ENCODE peak calls at places on chromosomes 3 and 15, in nine cellular contexts. W is OCI-LY7, X is fibroblast of lung, O is IMR-90, J is vagina, Y is A549, K is ovary, V is left ventricle myocardium inferior, T is thoracic aorta. G is an unnamed sample.

GRCh38 chr3:15795563-15796308 is 2.0 kb downstream of the ANKRD28 start:
- DNase-seq in W (peak), X (peak), O (peak), J (no peak), Y (no peak), K (no peak), V (no peak), T (no peak), G (peak)

GRCh38 chr15:96771035-96771434 is 440.5 kb downstream of the NR2F2 start:
- DNase-seq in W (no peak), X (no peak), O (no peak), J (no peak), Y (no peak), K (no peak), V (no peak), T (no peak), G (no peak)

GRCh38 chr15:74283366-74283765 is 47.2 kb downstream of the CCDC33 start:
- DNase-seq in W (no peak), X (no peak), O (no peak), J (no peak), Y (no peak), K (no peak), V (no peak), T (no peak), G (no peak)

GRCh38 chr15:65374831-65375401 is 2.9 kb downstream of the IGDCC3 start:
- DNase-seq in W (no peak), X (no peak), O (peak), J (no peak), Y (no peak), K (no peak), V (no peak), T (no peak), G (no peak)

GRCh38 chr3:169668957-169669681 is 5.6 kb upstream of the MECOM start:
- DNase-seq in W (no peak), X (peak), O (peak), J (no peak), Y (peak), K (peak), V (peak), T (peak), G (peak)

GRCh38 chr15:38251726-38252480 is 733 bp upstream of the SPRED1 start:
- DNase-seq in W (peak), X (peak), O (peak), J (no peak), Y (peak), K (peak), V (peak), T (peak), G (peak)

GRCh38 chr3:197562398-197563251 is 6.9 kb upstream of the BDH1 start:
- DNase-seq in W (no peak), X (no peak), O (no peak), J (no peak), Y (no peak), K (no peak), V (no peak), T (no peak), G (no peak)

GRCh38 chr3:46566040-46566631 is at the start of gene LRRC2:
- DNase-seq in W (no peak), X (peak), O (peak), J (no peak), Y (no peak), K (peak), V (peak), T (no peak), G (peak)

GRCh38 chr3:171157286-171157685 is 130.8 kb upstream of the SLC2A2 start:
- DNase-seq in W (no peak), X (peak), O (no peak), J (no peak), Y (no peak), K (peak), V (peak), T (no peak), G (peak)

GRCh38 chr15:25810631-25811077 is 52.5 kb downstream of the ATP10A start:
- DNase-seq in W (no peak), X (no peak), O (no peak), J (no peak), Y (no peak), K (no peak), V (no peak), T (no peak), G (no peak)

GRCh38 chr3:72767927-72768880 is 80.0 kb downstream of the SHQ1 start:
- DNase-seq in W (no peak), X (no peak), O (no peak), J (no peak), Y (no peak), K (no peak), V (no peak), T (no peak), G (no peak)

GRCh38 chr3:107241217-107241616 is 136.0 kb upstream of the CCDC54 start:
- DNase-seq in W (peak), X (peak), O (no peak), J (no peak), Y (peak), K (peak), V (peak), T (no peak), G (peak)

GRCh38 chr3:128681277-128681829 is 30.7 kb upstream of the RPN1 start:
- DNase-seq in W (no peak), X (no peak), O (no peak), J (no peak), Y (no peak), K (no peak), V (no peak), T (no peak), G (no peak)

GRCh38 chr3:125140011-125140813 is 72.3 kb downstream of the SLC12A8 start:
- DNase-seq in W (no peak), X (peak), O (peak), J (no peak), Y (no peak), K (no peak), V (no peak), T (no peak), G (peak)

GRCh38 chr3:114519415-114519814 is 225.6 kb downstream of the TIGIT start:
- DNase-seq in W (no peak), X (peak), O (peak), J (no peak), Y (peak), K (peak), V (no peak), T (no peak), G (peak)

GRCh38 chr15:85704720-85705119 is 90.0 kb downstream of the KLHL25 start:
- DNase-seq in W (no peak), X (no peak), O (no peak), J (no peak), Y (no peak), K (no peak), V (no peak), T (no peak), G (no peak)

DNA sequence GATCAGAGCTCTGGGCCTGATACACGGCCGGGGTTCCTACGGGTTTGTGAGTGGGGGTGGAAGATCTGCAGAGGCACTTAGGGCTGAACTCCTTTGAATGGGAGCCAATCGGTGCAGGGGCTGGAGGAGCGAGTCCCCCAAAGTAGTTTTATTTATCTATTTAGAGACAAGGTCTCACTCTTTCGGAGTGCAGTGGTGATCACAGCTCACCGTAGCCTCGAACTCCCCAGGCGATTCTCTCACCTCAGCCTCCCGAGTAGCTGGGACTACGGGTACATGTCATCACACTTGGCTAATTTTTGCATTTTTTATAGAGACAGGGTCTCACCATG is 1.6 kb upstream of the CELSR3 start:
- DNase-seq in W (no peak), X (no peak), O (no peak), J (no peak), Y (no peak), K (no peak), V (no peak), T (no peak), G (no peak)
- TF ChIP-seq CTCF in W (peak), X (no peak), O (no peak), J (no peak), Y (no peak), K (no peak), V (peak), T (peak), G (no peak)

GRCh38 chr3:111610612-111611054 is 15.5 kb upstream of the ZBED2 start:
- DNase-seq in W (no peak), X (no peak), O (no peak), J (no peak), Y (no peak), K (no peak), V (no peak), T (no peak), G (no peak)
- H3K4me3 ChIP-seq in W (no peak), X (no peak), O (no peak), J (no peak), Y (no peak), K (no peak), V (no peak), T (no peak), G (no peak)

GRCh38 chr15:98660055-98660454 is 11.7 kb downstream of the IGF1R start:
- DNase-seq in W (no peak), X (no peak), O (no peak), J (no peak), Y (no peak), K (no peak), V (no peak), T (no peak), G (no peak)

GRCh38 chr15:98658831-98659699 is 10.7 kb downstream of the IGF1R start:
- DNase-seq in W (peak), X (peak), O (peak), J (no peak), Y (peak), K (peak), V (no peak), T (no peak), G (peak)

GRCh38 chr15:98654790-98655360 is 6.5 kb downstream of the IGF1R start:
- DNase-seq in W (no peak), X (no peak), O (no peak), J (no peak), Y (no peak), K (no peak), V (no peak), T (no peak), G (no peak)

GRCh38 chr15:98655732-98656131 is 7.4 kb downstream of the IGF1R start:
- DNase-seq in W (no peak), X (no peak), O (no peak), J (no peak), Y (no peak), K (no peak), V (no peak), T (no peak), G (no peak)

GRCh38 chr15:98657721-98658120 is 9.4 kb downstream of the IGF1R start:
- DNase-seq in W (no peak), X (no peak), O (peak), J (no peak), Y (no peak), K (no peak), V (no peak), T (no peak), G (no peak)
- TF ChIP-seq CTCF in W (no peak), X (no peak), O (no peak), J (no peak), Y (no peak), K (no peak), V (no peak), T (no peak), G (no peak)

GRCh38 chr3:127226451-127226850 is 33.5 kb downstream of the PRR23E start:
- DNase-seq in W (no peak), X (no peak), O (no peak), J (no peak), Y (no peak), K (no peak), V (no peak), T (no peak), G (no peak)
- H3K4me3 ChIP-seq in W (no peak), X (no peak), O (no peak), J (no peak), Y (no peak), K (no peak), V (no peak), T (no peak), G (no peak)

GRCh38 chr3:155978324-155978723 is 107.9 kb downstream of the GMPS start:
- DNase-seq in W (no peak), X (no peak), O (no peak), J (no peak), Y (no peak), K (no peak), V (no peak), T (no peak), G (no peak)
- TF ChIP-seq CTCF in W (peak), X (peak), O (peak), J (no peak), Y (peak), K (no peak), V (peak), T (no peak), G (peak)

GRCh38 chr3:121998030-121998580 is 23.9 kb downstream of the ILDR1 start:
- DNase-seq in W (peak), X (peak), O (peak), J (no peak), Y (no peak), K (no peak), V (no peak), T (no peak), G (peak)

GRCh38 chr3:121998588-121999473 is 23.2 kb downstream of the ILDR1 start:
- DNase-seq in W (no peak), X (no peak), O (no peak), J (no peak), Y (no peak), K (no peak), V (no peak), T (no peak), G (no peak)

GRCh38 chr3:122000936-122001605 is 21.0 kb downstream of the ILDR1 start:
- DNase-seq in W (no peak), X (no peak), O (no peak), J (no peak), Y (no peak), K (no peak), V (no peak), T (no peak), G (no peak)

GRCh38 chr3:122001892-122002291 is 20.2 kb downstream of the ILDR1 start:
- DNase-seq in W (no peak), X (no peak), O (no peak), J (no peak), Y (no peak), K (no peak), V (no peak), T (no peak), G (no peak)

GRCh38 chr3:121999931-122000330 is 22.1 kb downstream of the ILDR1 start:
- DNase-seq in W (no peak), X (no peak), O (no peak), J (no peak), Y (no peak), K (no peak), V (no peak), T (no peak), G (no peak)
- H3K4me3 ChIP-seq in W (no peak), X (no peak), O (no peak), J (no peak), Y (no peak), K (no peak), V (no peak), T (no peak), G (no peak)

GRCh38 chr15:71256934-71257333 is 141.7 kb downstream of the THSD4 start:
- DNase-seq in W (no peak), X (no peak), O (no peak), J (no peak), Y (no peak), K (no peak), V (no peak), T (no peak), G (no peak)
- TF ChIP-seq CTCF in W (peak), X (peak), O (no peak), J (no peak), Y (no peak), K (no peak), V (no peak), T (no peak), G (no peak)